ENCODE peak calls at places on chromosomes 16 and 17, in five cellular contexts. One of them, this sample, is unnamed.

GRCh38 chr16:64180136-64180900 is 941.5 kb downstream of the CDH11 start:
- DNase-seq in cardiac muscle cell: no peak
- DNase-seq in B cell: no peak
- DNase-seq in T47D: no peak
- DNase-seq in H1: no peak
- DNase-seq in this sample: no peak

GRCh38 chr17:60077672-60078519 is 825 bp downstream of the HEATR6 start:
- DNase-seq in H1: no peak
- DNase-seq in T47D: no peak
- DNase-seq in B cell: peak
- DNase-seq in cardiac muscle cell: peak
- DNase-seq in this sample: peak

GRCh38 chr16:20774703-20775362 is 11.0 kb downstream of the ACSM3 start:
- DNase-seq in T47D: peak
- DNase-seq in B cell: peak
- DNase-seq in H1: peak
- DNase-seq in cardiac muscle cell: peak
- DNase-seq in this sample: peak

GRCh38 chr17:65495255-65496060 is 66.0 kb downstream of the AXIN2 start:
- DNase-seq in T47D: no peak
- DNase-seq in cardiac muscle cell: peak
- DNase-seq in H1: peak
- DNase-seq in B cell: no peak
- DNase-seq in this sample: no peak

GRCh38 chr17:75457047-75457654 is 716 bp downstream of the TMEM94 start:
- DNase-seq in B cell: peak
- DNase-seq in H1: peak
- DNase-seq in cardiac muscle cell: peak
- DNase-seq in T47D: no peak
- DNase-seq in this sample: peak

GRCh38 chr17:7846063-7846735 is 8.7 kb upstream of the TMEM88 start:
- DNase-seq in cardiac muscle cell: no peak
- DNase-seq in B cell: peak
- DNase-seq in H1: no peak
- DNase-seq in T47D: no peak
- DNase-seq in this sample: no peak

GRCh38 chr16:2466667-2467300 is 4.3 kb upstream of the NTN3 start:
- DNase-seq in H1: no peak
- DNase-seq in B cell: no peak
- DNase-seq in T47D: no peak
- DNase-seq in cardiac muscle cell: no peak
- DNase-seq in this sample: no peak

GRCh38 chr17:12348476-12348875 is 317.2 kb upstream of the MYOCD start:
- DNase-seq in B cell: no peak
- DNase-seq in T47D: no peak
- DNase-seq in H1: no peak
- DNase-seq in cardiac muscle cell: no peak
- DNase-seq in this sample: no peak

GRCh38 chr17:78227455-78227916 is 3.9 kb upstream of the TMEM235 start:
- DNase-seq in B cell: no peak
- DNase-seq in T47D: no peak
- DNase-seq in cardiac muscle cell: no peak
- DNase-seq in H1: no peak
- DNase-seq in this sample: no peak

GRCh38 chr17:68291836-68292688 is 767 bp downstream of the ARSG start:
- DNase-seq in T47D: peak
- DNase-seq in H1: peak
- DNase-seq in B cell: peak
- DNase-seq in cardiac muscle cell: peak
- DNase-seq in this sample: peak

GRCh38 chr17:2362881-2363280 is 25.6 kb downstream of the SGSM2 start:
- DNase-seq in B cell: no peak
- DNase-seq in H1: no peak
- DNase-seq in T47D: no peak
- DNase-seq in cardiac muscle cell: no peak
- DNase-seq in this sample: no peak

GRCh38 chr16:53580038-53580802 is 77.2 kb upstream of the AKTIP start:
- DNase-seq in T47D: no peak
- DNase-seq in cardiac muscle cell: no peak
- DNase-seq in B cell: no peak
- DNase-seq in H1: no peak
- DNase-seq in this sample: no peak

GRCh38 chr17:48439072-48439471 is 9.1 kb upstream of the SKAP1 start:
- DNase-seq in cardiac muscle cell: no peak
- DNase-seq in B cell: no peak
- DNase-seq in H1: no peak
- DNase-seq in T47D: no peak
- DNase-seq in this sample: no peak

GRCh38 chr17:32349503-32349853 is 479 bp upstream of the ZNF207 start:
- DNase-seq in B cell: no peak
- DNase-seq in H1: no peak
- DNase-seq in cardiac muscle cell: peak
- DNase-seq in T47D: no peak
- DNase-seq in this sample: peak

GRCh38 chr17:69810326-69811035 is 264.5 kb upstream of the KCNJ16 start:
- DNase-seq in H1: no peak
- DNase-seq in cardiac muscle cell: no peak
- DNase-seq in T47D: no peak
- DNase-seq in B cell: no peak
- DNase-seq in this sample: peak

GRCh38 chr17:1434150-1434549 is 21.9 kb downstream of the CRK start:
- DNase-seq in T47D: no peak
- DNase-seq in cardiac muscle cell: peak
- DNase-seq in B cell: no peak
- DNase-seq in H1: no peak
- DNase-seq in this sample: no peak

GRCh38 chr16:7515543-7515942 is 182.9 kb downstream of the RBFOX1 start:
- DNase-seq in B cell: no peak
- DNase-seq in T47D: no peak
- DNase-seq in H1: no peak
- DNase-seq in cardiac muscle cell: no peak
- DNase-seq in this sample: no peak

GRCh38 chr16:85677383-85677967 is 11.3 kb downstream of the GINS2 start:
- DNase-seq in cardiac muscle cell: no peak
- DNase-seq in B cell: no peak
- DNase-seq in H1: no peak
- DNase-seq in T47D: no peak
- DNase-seq in this sample: no peak

GRCh38 chr16:81946206-81946605 is 65.1 kb downstream of the SDR42E1 start:
- DNase-seq in H1: no peak
- DNase-seq in cardiac muscle cell: peak
- DNase-seq in B cell: no peak
- DNase-seq in T47D: no peak
- DNase-seq in this sample: no peak

GRCh38 chr17:77470800-77471733 is 330.3 kb downstream of the SEC14L1 start:
- DNase-seq in T47D: no peak
- DNase-seq in cardiac muscle cell: peak
- DNase-seq in H1: no peak
- DNase-seq in B cell: no peak
- DNase-seq in this sample: no peak

GRCh38 chr17:59007995-59008394 is 98.7 kb downstream of the TRIM37 start:
- DNase-seq in T47D: no peak
- DNase-seq in H1: no peak
- DNase-seq in cardiac muscle cell: no peak
- DNase-seq in B cell: no peak
- DNase-seq in this sample: no peak

GRCh38 chr17:66540131-66540781 is 237.8 kb downstream of the PRKCA start:
- DNase-seq in T47D: no peak
- DNase-seq in cardiac muscle cell: peak
- DNase-seq in B cell: no peak
- DNase-seq in H1: peak
- DNase-seq in this sample: peak

GRCh38 chr17:81959362-81960129 is 1.4 kb downstream of the NOTUM start:
- DNase-seq in cardiac muscle cell: peak
- DNase-seq in B cell: peak
- DNase-seq in H1: peak
- DNase-seq in T47D: peak
- DNase-seq in this sample: peak

GRCh38 chr17:3678095-3678820 is 9.6 kb downstream of the EMC6 start:
- DNase-seq in H1: peak
- DNase-seq in cardiac muscle cell: no peak
- DNase-seq in T47D: no peak
- DNase-seq in B cell: no peak
- DNase-seq in this sample: peak

GRCh38 chr16:71564377-71564967 is 12.4 kb downstream of the TAT start:
- DNase-seq in cardiac muscle cell: no peak
- DNase-seq in H1: no peak
- DNase-seq in B cell: no peak
- DNase-seq in T47D: no peak
- DNase-seq in this sample: no peak

GRCh38 chr16:68367034-68367433 is 56.2 kb downstream of the PRMT7 start:
- DNase-seq in cardiac muscle cell: peak
- DNase-seq in B cell: peak
- DNase-seq in H1: peak
- DNase-seq in T47D: peak
- DNase-seq in this sample: peak

GRCh38 chr17:38728290-38728831 is 1.8 kb upstream of the CISD3 start:
- DNase-seq in cardiac muscle cell: no peak
- DNase-seq in T47D: no peak
- DNase-seq in H1: no peak
- DNase-seq in B cell: peak
- DNase-seq in this sample: no peak

GRCh38 chr17:63930951-63931575 is 1.1 kb downstream of the CD79B start:
- DNase-seq in T47D: no peak
- DNase-seq in cardiac muscle cell: peak
- DNase-seq in H1: peak
- DNase-seq in B cell: peak
- DNase-seq in this sample: no peak

GRCh38 chr17:79085154-79085920 is 10.7 kb downstream of the ENGASE start:
- DNase-seq in cardiac muscle cell: no peak
- DNase-seq in B cell: no peak
- DNase-seq in T47D: no peak
- DNase-seq in H1: no peak
- DNase-seq in this sample: no peak

GRCh38 chr17:7572588-7573323 is 6.7 kb upstream of the CD68 start:
- DNase-seq in T47D: peak
- DNase-seq in B cell: peak
- DNase-seq in cardiac muscle cell: peak
- DNase-seq in H1: peak
- DNase-seq in this sample: peak

GRCh38 chr17:82776454-82776853 is 24.6 kb downstream of the TBCD start:
- DNase-seq in cardiac muscle cell: no peak
- DNase-seq in B cell: peak
- DNase-seq in T47D: no peak
- DNase-seq in H1: no peak
- DNase-seq in this sample: no peak

GRCh38 chr16:8853611-8854010 is 15.2 kb downstream of the CARHSP1 start:
- DNase-seq in cardiac muscle cell: no peak
- DNase-seq in H1: no peak
- DNase-seq in B cell: no peak
- DNase-seq in T47D: no peak
- DNase-seq in this sample: no peak

GRCh38 chr16:70804153-70804728 is 3.3 kb upstream of the VAC14 start:
- DNase-seq in H1: no peak
- DNase-seq in T47D: no peak
- DNase-seq in B cell: no peak
- DNase-seq in cardiac muscle cell: peak
- DNase-seq in this sample: no peak

GRCh38 chr16:14454391-14454790 is 175.7 kb downstream of the PARN start:
- DNase-seq in T47D: no peak
- DNase-seq in B cell: no peak
- DNase-seq in cardiac muscle cell: peak
- DNase-seq in H1: no peak
- DNase-seq in this sample: no peak

GRCh38 chr17:79803997-79804855 is 7.3 kb upstream of the CBX8 start:
- DNase-seq in B cell: peak
- DNase-seq in cardiac muscle cell: no peak
- DNase-seq in T47D: peak
- DNase-seq in H1: peak
- DNase-seq in this sample: no peak

GRCh38 chr16:58348986-58349385 is 43.3 kb upstream of the GINS3 start:
- DNase-seq in B cell: no peak
- DNase-seq in cardiac muscle cell: no peak
- DNase-seq in T47D: no peak
- DNase-seq in H1: no peak
- DNase-seq in this sample: peak

GRCh38 chr17:37788531-37788930 is 43.7 kb upstream of the HNF1B start:
- DNase-seq in H1: no peak
- DNase-seq in B cell: no peak
- DNase-seq in T47D: no peak
- DNase-seq in cardiac muscle cell: no peak
- DNase-seq in this sample: no peak

GRCh38 chr16:77858060-77858459 is 69.7 kb downstream of the VAT1L start:
- DNase-seq in cardiac muscle cell: no peak
- DNase-seq in B cell: no peak
- DNase-seq in H1: no peak
- DNase-seq in T47D: no peak
- DNase-seq in this sample: no peak

GRCh38 chr16:55012793-55013192 is 82.1 kb downstream of the IRX5 start:
- DNase-seq in T47D: no peak
- DNase-seq in cardiac muscle cell: no peak
- DNase-seq in H1: no peak
- DNase-seq in B cell: no peak
- DNase-seq in this sample: no peak

GRCh38 chr17:32565401-32565800 is 78.6 kb downstream of the CDK5R1 start:
- DNase-seq in T47D: no peak
- DNase-seq in B cell: no peak
- DNase-seq in cardiac muscle cell: no peak
- DNase-seq in H1: no peak
- DNase-seq in this sample: no peak